ENCODE peak calls at places on chromosomes 11 and 22, in seven cellular contexts. L is WTC11, M is HCT116, J is HepG2, X is H1, A is GM12878, N is K562. D is an unnamed sample.
A peak's percentile ranks its signal among the peaks of the same experiment; 100 is the strongest.

GRCh38 chr11:120739780-120740179 is 228.2 kb downstream of the GRIK4 start:
- DNase-seq in M (no peak), N (no peak), X (no peak), A (no peak), L (no peak), J (no peak), D (no peak)

GRCh38 chr11:46680164-46680760 is 20.2 kb downstream of the ARHGAP1 start:
- DNase-seq in X (no peak), J (no peak), M (no peak), N (no peak), A (no peak), L (no peak), D (no peak)

GRCh38 chr11:120906752-120907151 is 117.2 kb upstream of the TBCEL start:
- DNase-seq in L (no peak), M (no peak), X (no peak), N (no peak), J (no peak), A (no peak), D (no peak)

GRCh38 chr11:106608677-106609076 is 409.6 kb downstream of the GUCY1A2 start:
- DNase-seq in J (no peak), N (no peak), L (no peak), M (no peak), A (no peak), X (no peak), D (no peak)

GRCh38 chr11:118622376-118623290 is 15.2 kb downstream of the PHLDB1 start:
- DNase-seq in J (no peak), A (no peak), N (no peak), L (no peak), X (no peak), M (peak; percentile 68), D (no peak)

GRCh38 chr22:37162221-37163095 is 12.7 kb upstream of the IL2RB start:
- DNase-seq in M (no peak), L (no peak), X (no peak), N (no peak), A (peak; percentile 98), J (no peak), D (no peak)

GRCh38 chr22:25628494-25628893 is 64.0 kb downstream of the GRK3 start:
- DNase-seq in M (no peak), J (no peak), L (no peak), N (no peak), A (no peak), X (no peak), D (no peak)

GRCh38 chr11:8964324-8965320 is at the start of gene TMEM9B:
- DNase-seq in J (peak; percentile 84), M (peak; percentile 78), A (peak; percentile 62), X (peak; percentile 92), L (peak; percentile 86), N (peak; percentile 85), D (peak; percentile 81)

GRCh38 chr22:35124674-35125219 is 58.8 kb downstream of the ISX start:
- DNase-seq in A (no peak), L (no peak), N (no peak), X (no peak), J (no peak), M (no peak), D (no peak)

GRCh38 chr11:130815921-130816320 is 100.4 kb downstream of the SNX19 start:
- DNase-seq in M (no peak), L (no peak), N (no peak), A (no peak), X (no peak), J (no peak), D (no peak)

GRCh38 chr11:34308049-34308692 is 49.6 kb downstream of the ABTB2 start:
- DNase-seq in A (no peak), N (no peak), J (no peak), X (no peak), M (peak; percentile 24), L (no peak), D (no peak)

GRCh38 chr11:75896843-75897419 is 81.9 kb downstream of the UVRAG start:
- DNase-seq in J (peak; percentile 35), L (no peak), M (peak; percentile 12), N (peak; percentile 22), X (no peak), A (no peak), D (peak; percentile 28)

GRCh38 chr11:88651556-88651955 is 314.0 kb upstream of the CTSC start:
- DNase-seq in M (no peak), A (no peak), J (no peak), N (no peak), X (no peak), L (no peak), D (no peak)

GRCh38 chr11:66291706-66292542 is at the start of gene TMEM151A:
- DNase-seq in A (no peak), M (no peak), J (no peak), X (peak; percentile 63), L (no peak), N (peak; percentile 35), D (no peak)

GRCh38 chr22:28911279-28911640 is 27.9 kb downstream of the ZNRF3 start:
- DNase-seq in N (no peak), L (no peak), J (no peak), M (no peak), X (no peak), A (no peak), D (no peak)

GRCh38 chr22:24367841-24368240 is 59.6 kb upstream of the ADORA2A start:
- DNase-seq in M (no peak), J (no peak), L (no peak), N (no peak), X (no peak), A (no peak), D (no peak)

GRCh38 chr11:26675233-26675928 is 46.5 kb downstream of the SLC5A12 start:
- DNase-seq in L (no peak), M (no peak), J (no peak), A (no peak), N (no peak), X (no peak), D (no peak)

GRCh38 chr11:99422581-99423434 is 402.1 kb downstream of the CNTN5 start:
- DNase-seq in N (no peak), A (no peak), X (no peak), M (no peak), L (no peak), J (no peak), D (no peak)

GRCh38 chr11:103091441-103091809 is 535 bp downstream of the DCUN1D5 start:
- DNase-seq in A (no peak), M (no peak), L (peak; percentile 61), J (peak; percentile 32), X (peak; percentile 63), N (no peak), D (peak; percentile 46)

GRCh38 chr11:61919113-61919840 is 1.9 kb upstream of the RAB3IL1 start:
- DNase-seq in N (no peak), A (no peak), M (no peak), X (peak; percentile 36), J (no peak), L (no peak), D (no peak)

GRCh38 chr22:45485271-45485670 is 17.4 kb upstream of the FBLN1 start:
- DNase-seq in M (no peak), J (peak; percentile 50), A (no peak), X (no peak), N (no peak), L (no peak), D (no peak)

GRCh38 chr11:20110908-20111669 is 49.2 kb downstream of the DBX1 start:
- DNase-seq in N (peak; percentile 91), L (peak; percentile 83), X (peak; percentile 76), A (peak; percentile 8), M (peak; percentile 72), J (peak; percentile 70), D (peak; percentile 79)

GRCh38 chr11:128448487-128448886 is 138.9 kb downstream of the ETS1 start:
- DNase-seq in L (no peak), J (peak; percentile 89), X (no peak), A (no peak), M (peak; percentile 95), N (no peak), D (no peak)

GRCh38 chr11:2789331-2789730 is 89.5 kb upstream of the KCNQ1OT1 start:
- DNase-seq in L (peak; percentile 4), X (peak; percentile 42), J (no peak), N (no peak), A (no peak), M (no peak), D (no peak)

GRCh38 chr11:114200351-114200750 is 95.8 kb upstream of the NNMT start:
- DNase-seq in M (no peak), L (no peak), A (no peak), N (no peak), J (no peak), X (no peak), D (no peak)

GRCh38 chr11:70078095-70078795 is at the start of gene ANO1:
- DNase-seq in M (no peak), N (peak; percentile 64), X (peak; percentile 61), A (no peak), L (peak; percentile 36), J (no peak), D (peak; percentile 43)
- TF ChIP-seq SP1 in M (no peak), N (no peak), X (no peak), A (no peak), L (no peak), J (no peak), D (no peak)

GRCh38 chr22:38314140-38314991 is 2.9 kb downstream of the CSNK1E start:
- DNase-seq in N (no peak), M (no peak), L (no peak), J (no peak), X (no peak), A (no peak), D (no peak)
- TF ChIP-seq SP1 in N (no peak), M (no peak), L (no peak), J (no peak), X (no peak), A (no peak), D (no peak)

DNA sequence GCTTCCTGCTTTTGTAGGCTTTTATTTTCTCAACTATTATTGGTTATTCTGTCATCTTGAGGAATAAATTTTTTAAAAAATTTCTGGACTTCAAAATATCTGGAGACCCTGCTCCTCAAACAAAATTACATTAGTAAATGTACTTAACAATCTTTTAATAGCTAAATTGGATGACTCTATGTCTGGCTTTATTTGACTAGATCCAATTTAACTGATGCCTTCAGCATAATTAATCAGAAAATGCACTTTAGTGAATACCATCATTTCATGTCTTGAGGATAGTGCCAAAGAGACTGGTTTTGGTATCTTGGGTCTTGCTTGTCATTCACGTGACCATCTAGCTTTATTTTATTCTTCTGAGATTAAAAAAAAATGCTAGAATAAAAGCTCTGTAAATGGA is 1301.2 kb downstream of the JRKL start:
- DNase-seq in J (no peak), A (no peak), N (no peak), M (no peak), X (no peak), L (no peak), D (no peak)
- TF ChIP-seq SP1 in J (no peak), A (no peak), N (no peak), M (no peak), X (no peak), L (no peak), D (no peak)

DNA sequence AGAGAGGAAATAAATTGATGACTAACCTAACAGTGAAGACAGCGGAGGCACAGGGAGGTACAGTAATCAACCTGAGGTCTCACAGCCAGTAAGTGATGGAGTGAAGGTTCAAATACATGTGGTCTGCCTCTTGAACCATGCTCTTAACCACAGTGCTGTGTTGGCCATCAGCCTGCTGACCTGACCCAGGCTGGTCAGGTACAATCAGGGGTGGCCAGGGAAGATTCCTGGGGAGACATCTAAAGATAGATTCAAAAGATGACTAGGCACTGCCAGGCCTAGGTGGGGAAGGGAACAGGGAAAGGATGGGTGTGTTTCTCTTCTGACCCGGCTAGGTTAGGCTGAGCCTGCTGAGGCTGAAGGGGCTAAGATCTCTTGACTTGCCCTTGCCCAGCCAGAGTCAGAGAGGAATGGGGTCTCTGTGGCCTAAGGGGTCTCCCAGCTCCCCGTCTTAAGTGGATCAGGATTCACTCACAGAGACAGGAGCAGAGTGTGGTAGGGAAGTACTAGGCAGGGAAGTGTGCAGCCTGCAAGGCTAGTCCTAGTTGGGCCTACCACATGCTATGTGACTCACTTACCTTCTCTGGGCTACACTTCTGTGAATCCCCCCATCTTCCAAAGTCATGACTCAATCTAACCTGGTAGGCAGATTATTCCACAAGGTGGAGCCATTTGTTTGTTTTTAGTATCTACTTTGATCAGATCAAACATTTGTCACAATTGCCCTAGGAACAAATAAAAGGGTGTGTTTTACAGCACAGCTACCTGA is 10.4 kb upstream of the SREBF2 start:
- DNase-seq in M (peak; percentile 62), J (peak; percentile 62), L (no peak), N (peak; percentile 41), X (no peak), A (peak; percentile 47), D (peak; percentile 23)
- TF ChIP-seq SP1 in M (no peak), J (no peak), L (no peak), N (no peak), X (no peak), A (no peak), D (no peak)

D was measured in HEK293T.